ENCODE peak calls at places on chromosomes 12 and 14, in nine cellular contexts. G is HT-29; Q is NCI-H187; S is endothelial cell; W is NCI-H1092 treated with DMSO at 0.1 percent for 48 hours; V is left ventricle myocardium inferior; P is PC-3; E is fibroblast of pulmonary artery; L is activated CD4-positive, alpha-beta T cell treated with anti-CD3 and anti-CD28 coated beads for 48 hours. X is an unnamed sample.

GRCh38 chr12:12661086-12661485 is 34.9 kb downstream of the GPR19 start:
- DNase-seq in G (no peak), Q (no peak), S (no peak), W (no peak), V (no peak), P (peak), E (peak), L (no peak), X (no peak)

GRCh38 chr12:57887631-57888406 is 41.3 kb upstream of the CTDSP2 start:
- DNase-seq in G (peak), Q (no peak), S (no peak), W (no peak), V (no peak), P (peak), E (peak), L (no peak), X (peak)

GRCh38 chr12:76706099-76706498 is 57.8 kb upstream of the ZDHHC17 start:
- DNase-seq in G (no peak), Q (no peak), S (no peak), W (no peak), V (no peak), P (peak), E (peak), L (no peak), X (no peak)

GRCh38 chr12:109115758-109116610 is at the start of gene ACACB:
- DNase-seq in G (peak), Q (no peak), S (no peak), W (no peak), V (peak), P (no peak), E (no peak), L (no peak), X (no peak)

GRCh38 chr12:113500662-113501435 is 29.2 kb upstream of the LHX5 start:
- DNase-seq in G (no peak), Q (no peak), S (no peak), W (no peak), V (no peak), P (no peak), E (no peak), L (no peak), X (no peak)

GRCh38 chr12:109910969-109911348 is 10.9 kb downstream of the TCHP start:
- DNase-seq in G (peak), Q (no peak), S (peak), W (no peak), V (no peak), P (peak), E (peak), L (peak), X (no peak)

GRCh38 chr12:119704065-119704747 is 36.3 kb downstream of the PRKAB1 start:
- DNase-seq in G (no peak), Q (no peak), S (no peak), W (no peak), V (peak), P (peak), E (peak), L (no peak), X (no peak)

GRCh38 chr14:69573205-69573840 is 1.3 kb downstream of the CCDC177 start:
- DNase-seq in G (no peak), Q (no peak), S (no peak), W (no peak), V (no peak), P (no peak), E (no peak), L (no peak), X (no peak)

GRCh38 chr12:130747867-130748740 is 32.0 kb upstream of the RIMBP2 start:
- DNase-seq in G (peak), Q (peak), S (peak), W (peak), V (peak), P (peak), E (peak), L (peak), X (peak)

GRCh38 chr12:57124259-57124877 is 3.9 kb upstream of the LRP1 start:
- DNase-seq in G (peak), Q (peak), S (peak), W (peak), V (peak), P (peak), E (peak), L (peak), X (no peak)

GRCh38 chr14:25041484-25041883 is 8.5 kb downstream of the STXBP6 start:
- DNase-seq in G (peak), Q (no peak), S (no peak), W (no peak), V (no peak), P (no peak), E (no peak), L (no peak), X (no peak)

GRCh38 chr12:49621651-49622500 is 1.5 kb upstream of the PRPF40B start:
- DNase-seq in G (no peak), Q (no peak), S (no peak), W (no peak), V (no peak), P (no peak), E (no peak), L (no peak), X (no peak)

GRCh38 chr14:81535399-81536124 is 1.9 kb upstream of the SEL1L start:
- DNase-seq in G (no peak), Q (no peak), S (no peak), W (no peak), V (no peak), P (no peak), E (no peak), L (no peak), X (no peak)

GRCh38 chr12:121218588-121219352 is 8.8 kb downstream of the P2RX4 start:
- DNase-seq in G (no peak), Q (no peak), S (no peak), W (no peak), V (no peak), P (no peak), E (no peak), L (no peak), X (no peak)

GRCh38 chr12:106342397-106343212 is 14.9 kb upstream of the POLR3B start:
- DNase-seq in G (peak), Q (no peak), S (no peak), W (no peak), V (peak), P (peak), E (peak), L (no peak), X (no peak)